ENCODE peak calls at places on chromosome 4, in nine cellular contexts. C, U, X, R, F, D, M, W and B are unnamed samples.

GRCh38 chr4:177489847-177490246 is 47.6 kb upstream of the AGA start:
- DNase-seq in M (no peak), X (no peak), R (no peak), W (no peak), D (no peak), C (no peak), U (no peak), F (no peak), B (no peak)

GRCh38 chr4:48905363-48906015 is 1.1 kb downstream of the OCIAD2 start:
- DNase-seq in R (no peak), M (no peak), D (no peak), X (no peak), F (peak; percentile 46), W (no peak), C (no peak), U (no peak), B (no peak)

GRCh38 chr4:1771555-1772305 is 21.4 kb upstream of the FGFR3 start:
- DNase-seq in U (no peak), R (no peak), X (no peak), F (no peak), C (no peak), M (no peak), W (no peak), D (no peak), B (no peak)

GRCh38 chr4:10403633-10404445 is 53.4 kb downstream of the ZNF518B start:
- DNase-seq in U (no peak), R (no peak), W (no peak), C (no peak), F (no peak), X (peak; percentile 21), D (no peak), M (no peak), B (no peak)

GRCh38 chr4:10123227-10124101 is 6.9 kb upstream of the WDR1 start:
- DNase-seq in C (no peak), D (no peak), X (peak; percentile 76), F (no peak), M (no peak), R (no peak), W (no peak), U (no peak), B (no peak)

GRCh38 chr4:42736538-42736937 is 79.6 kb upstream of the ATP8A1 start:
- DNase-seq in D (no peak), M (no peak), U (no peak), W (no peak), X (no peak), F (no peak), C (no peak), R (no peak), B (no peak)

GRCh38 chr4:173488656-173489055 is 41.4 kb downstream of the HAND2 start:
- DNase-seq in R (no peak), W (no peak), F (no peak), D (no peak), X (no peak), M (no peak), U (no peak), C (no peak), B (no peak)

GRCh38 chr4:138045036-138045435 is 197.1 kb downstream of the SLC7A11 start:
- DNase-seq in W (no peak), U (no peak), M (no peak), X (no peak), C (no peak), R (no peak), F (no peak), D (no peak), B (no peak)

GRCh38 chr4:40626183-40626990 is 3.3 kb downstream of the RBM47 start:
- DNase-seq in M (no peak), C (no peak), R (no peak), X (peak; percentile 47), U (no peak), F (no peak), W (no peak), D (no peak), B (no peak)

GRCh38 chr4:109816082-109816442 is 500 bp downstream of the GAR1 start:
- DNase-seq in W (no peak), M (peak; percentile 81), R (no peak), D (no peak), X (no peak), C (no peak), U (peak; percentile 86), F (peak; percentile 33), B (no peak)

DNA sequence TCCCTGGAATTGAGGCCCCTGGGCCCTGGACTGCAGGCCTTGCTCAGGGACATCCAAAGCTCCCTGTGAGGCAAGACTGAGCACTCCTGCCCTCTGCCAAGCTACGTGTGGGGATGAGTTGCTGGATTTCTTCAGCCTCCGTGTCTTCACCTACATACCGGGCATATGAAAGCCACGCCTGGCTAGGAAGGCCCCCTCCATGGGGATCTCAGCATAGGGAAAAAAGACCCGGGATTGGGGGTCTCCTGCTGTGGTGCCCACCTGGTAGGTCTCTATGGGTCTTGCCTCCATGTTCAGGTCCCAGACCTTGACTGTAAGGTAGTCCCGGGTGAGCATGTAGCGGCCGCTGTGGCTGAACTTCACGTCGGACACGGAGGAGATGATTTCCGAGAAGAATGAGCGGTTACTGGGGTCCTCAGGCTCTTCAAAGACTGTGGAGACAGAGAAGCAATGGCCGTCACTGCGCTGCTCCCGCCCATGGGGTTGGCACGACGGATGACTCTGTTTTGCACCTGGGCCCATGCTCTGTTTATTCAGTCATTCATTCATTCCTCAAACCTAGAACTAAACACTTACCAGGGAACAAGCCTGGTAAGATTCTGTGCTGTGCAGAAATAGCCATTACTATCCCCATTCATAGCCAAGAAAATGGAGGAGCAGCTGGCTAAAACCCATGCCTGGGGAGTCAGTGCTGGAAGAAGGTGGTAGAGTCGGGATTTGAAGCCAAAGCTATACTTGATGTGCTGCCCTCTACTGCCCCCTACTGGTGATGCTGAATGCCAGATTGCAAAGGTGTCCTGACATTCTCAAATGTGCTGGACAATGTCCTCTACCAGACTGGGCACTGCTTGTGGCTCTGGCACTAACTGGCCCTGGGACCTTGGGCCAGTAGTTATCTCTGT is 63.9 kb downstream of the WFS1 start:
- DNase-seq in U (no peak), R (no peak), C (no peak), X (no peak), D (no peak), W (no peak), F (no peak), M (no peak), B (no peak)
- TF ChIP-seq CTCF in U (peak; percentile 38), R (peak; percentile 34), C (no peak), X (no peak), D (no peak), W (peak; percentile 16), F (peak; percentile 19), M (no peak), B (peak; percentile 38)

GRCh38 chr4:28555851-28556250 is 1695.2 kb downstream of the STIM2 start:
- DNase-seq in M (no peak), D (no peak), U (no peak), F (no peak), X (no peak), W (no peak), C (no peak), R (no peak), B (no peak)
- H3K9me3 ChIP-seq in M (no peaks in the 10 kb centered on the region), D (no peaks in the 10 kb centered on the region), U (no peaks in the 10 kb centered on the region), F (no peaks in the 10 kb centered on the region), X (no peaks in the 10 kb centered on the region), W (no peaks in the 10 kb centered on the region), C (no peaks in the 10 kb centered on the region), R (peaks cover 14% of the 10 kb centered on the region), B (no peaks in the 10 kb centered on the region)

GRCh38 chr4:180657881-180658280 is 1585.3 kb upstream of the TENM3 start:
- DNase-seq in M (no peak), U (no peak), W (no peak), R (no peak), X (no peak), F (no peak), D (no peak), C (no peak), B (no peak)
- H3K27ac ChIP-seq in M (no peak overlapping the region), U (no peak overlapping the region), W (no peak overlapping the region), R (no peak overlapping the region), X (no peak overlapping the region), F (no peak overlapping the region), D (no peak overlapping the region), C (no peak overlapping the region), B (no peak overlapping the region)

GRCh38 chr4:75213480-75213879 is 280.6 kb downstream of the PARM1 start:
- DNase-seq in U (no peak), M (no peak), W (no peak), F (no peak), R (no peak), C (no peak), X (no peak), D (no peak), B (no peak)
- TF ChIP-seq CTCF in U (no peak), M (no peak), W (no peak), F (no peak), R (no peak), C (no peak), X (no peak), D (no peak), B (no peak)

GRCh38 chr4:14059006-14059405 is 431.5 kb upstream of the BOD1L1 start:
- DNase-seq in C (no peak), M (no peak), D (no peak), W (no peak), F (no peak), R (no peak), U (no peak), X (no peak), B (no peak)

DNA sequence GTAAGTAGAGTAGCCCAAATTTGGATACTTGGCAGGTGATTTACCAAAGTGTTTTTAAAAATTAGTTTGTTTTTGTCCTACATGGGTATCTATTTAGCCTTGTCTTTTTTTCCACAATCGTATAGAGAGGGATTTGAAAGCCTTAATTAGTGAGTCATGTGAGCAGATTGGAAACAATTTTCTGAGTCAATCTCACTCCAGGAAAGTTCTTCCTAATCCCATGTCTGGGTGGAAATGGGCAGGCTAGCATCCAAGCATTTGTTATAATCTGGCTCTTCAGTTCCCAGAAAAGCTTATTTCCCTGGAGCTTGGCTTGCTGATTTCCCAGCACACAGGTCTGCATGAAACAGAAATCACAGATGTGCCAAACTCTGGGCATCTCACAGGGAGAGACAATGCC is 426.9 kb upstream of the BOD1L1 start:
- DNase-seq in F (no peak), W (no peak), U (no peak), C (no peak), D (no peak), X (no peak), R (no peak), M (no peak), B (no peak)
- H3K9me3 ChIP-seq in F (no peaks in the 10 kb centered on the region), W (no peaks in the 10 kb centered on the region), U (no peaks in the 10 kb centered on the region), C (no peaks in the 10 kb centered on the region), D (no peaks in the 10 kb centered on the region), X (no peaks in the 10 kb centered on the region), R (no peaks in the 10 kb centered on the region), M (no peaks in the 10 kb centered on the region), B (no peaks in the 10 kb centered on the region)